ENCODE peak calls at places on chromosomes 13 and 19, in five cellular contexts. J is T47D, K is upper lobe of right lung, Q is GM13976, C is mesendoderm. R is an unnamed sample.

GRCh38 chr13:109707044-109707794 is 79.2 kb downstream of the IRS2 start:
- DNase-seq in K (no peak), Q (no peak), C (peak), J (no peak), R (no peak)

GRCh38 chr13:24652346-24652745 is 27.9 kb upstream of the ATP12A start:
- DNase-seq in J (no peak), C (no peak), Q (no peak), K (no peak), R (no peak)

GRCh38 chr19:57165846-57166245 is 1.4 kb downstream of the DUXA start:
- DNase-seq in K (no peak), C (no peak), J (no peak), Q (no peak), R (no peak)

GRCh38 chr13:94280357-94280756 is 199.1 kb downstream of the DCT start:
- DNase-seq in Q (no peak), C (no peak), J (no peak), K (no peak), R (no peak)

GRCh38 chr13:99217461-99218101 is 16.9 kb downstream of the UBAC2 start:
- DNase-seq in J (no peak), C (no peak), Q (no peak), K (no peak), R (no peak)

GRCh38 chr19:56360841-56361240 is 32.5 kb downstream of the ZNF582 start:
- DNase-seq in K (no peak), C (no peak), Q (no peak), J (no peak), R (no peak)

GRCh38 chr19:11092181-11092538 is 2.9 kb downstream of the LDLR start:
- DNase-seq in J (no peak), Q (no peak), K (no peak), C (no peak), R (no peak)

GRCh38 chr13:41605319-41606285 is 148.3 kb downstream of the RGCC start:
- DNase-seq in Q (no peak), K (no peak), C (no peak), J (no peak), R (no peak)

GRCh38 chr13:64531400-64531799 is 2698.7 kb downstream of the PCDH9 start:
- DNase-seq in J (no peak), Q (no peak), C (no peak), K (no peak), R (no peak)

GRCh38 chr13:35283856-35284255 is 192.6 kb downstream of the MAB21L1 start:
- DNase-seq in Q (no peak), K (no peak), C (no peak), J (no peak), R (no peak)

GRCh38 chr13:52925221-52925620 is 76.8 kb upstream of the PCDH8 start:
- DNase-seq in Q (no peak), J (no peak), C (no peak), K (no peak), R (no peak)

GRCh38 chr19:57212109-57212508 is 18.7 kb upstream of the AURKC start:
- DNase-seq in Q (no peak), C (no peak), K (no peak), J (no peak), R (no peak)

GRCh38 chr13:41496420-41497234 is 39.3 kb downstream of the RGCC start:
- DNase-seq in K (no peak), C (peak), J (no peak), Q (no peak), R (no peak)

R was measured in NCI-H2227 treated with DMSO at 0.1 percent for 48 hours.